ENCODE peak calls at places on chromosomes 13 and 19, in nine cellular contexts. K is esophagus muscularis mucosa; P is neuronal stem cell; F is brain pericyte; M is A172; L is HT1080; Y is amniotic stem cell; S is activated CD4-positive, alpha-beta T cell treated with anti-CD3 and anti-CD28 coated beads for 48 hours; D is spleen. A is an unnamed sample.

GRCh38 chr13:110705826-110706569 is at the start of gene CARS2:
- DNase-seq in K (peak), Y (peak), F (peak), S (peak), M (peak), P (peak), L (peak), D (peak), A (peak)

GRCh38 chr19:15331419-15332310 is 674 bp downstream of the BRD4 start:
- DNase-seq in Y (no peak), M (no peak), F (no peak), K (no peak), P (peak), S (peak), D (peak), L (peak), A (peak)

GRCh38 chr19:16358456-16358855 is 33.8 kb downstream of the KLF2 start:
- DNase-seq in K (no peak), P (no peak), M (no peak), Y (no peak), S (no peak), F (no peak), L (no peak), D (no peak), A (no peak)

GRCh38 chr19:49855676-49856573 is 5.0 kb downstream of the PTOV1 start:
- DNase-seq in K (no peak), F (no peak), M (no peak), S (no peak), P (no peak), Y (no peak), D (no peak), L (no peak), A (no peak)

GRCh38 chr13:35475131-35475959 is 1.1 kb downstream of the MAB21L1 start:
- DNase-seq in Y (no peak), D (peak), P (peak), S (peak), F (no peak), L (no peak), K (no peak), M (peak), A (peak)

GRCh38 chr19:30879225-30879624 is 470.0 kb downstream of the TSHZ3 start:
- DNase-seq in L (no peak), K (no peak), D (no peak), P (no peak), Y (no peak), F (no peak), S (no peak), M (no peak), A (no peak)

GRCh38 chr19:50361290-50362029 is 4.0 kb downstream of the NAPSA start:
- DNase-seq in S (peak), P (no peak), K (no peak), D (no peak), Y (no peak), M (no peak), L (no peak), F (no peak), A (peak)

GRCh38 chr19:43675269-43675879 is 5.4 kb upstream of the PLAUR start:
- DNase-seq in F (no peak), Y (no peak), M (peak), D (no peak), K (no peak), S (peak), P (no peak), L (peak), A (peak)

GRCh38 chr13:50229935-50230334 is 214.7 kb downstream of the KCNRG start:
- DNase-seq in K (no peak), L (no peak), Y (no peak), F (no peak), P (no peak), D (no peak), M (no peak), S (no peak), A (no peak)

GRCh38 chr13:23667750-23668149 is 97.5 kb downstream of the TNFRSF19 start:
- DNase-seq in F (no peak), S (no peak), L (no peak), D (no peak), K (no peak), P (no peak), Y (no peak), M (no peak), A (no peak)

GRCh38 chr19:51026554-51026831 is at the start of gene KLK11:
- DNase-seq in K (no peak), D (no peak), L (no peak), Y (no peak), M (no peak), P (no peak), F (no peak), S (no peak), A (no peak)

GRCh38 chr19:39833160-39833463 is 850 bp downstream of the DYRK1B start:
- DNase-seq in S (no peak), L (no peak), K (no peak), P (no peak), D (no peak), M (no peak), Y (no peak), F (no peak), A (no peak)

GRCh38 chr13:49580980-49581680 is 4.2 kb downstream of the RCBTB1 start:
- DNase-seq in M (no peak), K (no peak), D (no peak), P (no peak), L (no peak), S (no peak), Y (no peak), F (no peak), A (no peak)

GRCh38 chr13:42497798-42498197 is 76.2 kb upstream of the TNFSF11 start:
- DNase-seq in L (peak), S (peak), K (no peak), M (peak), F (no peak), D (no peak), Y (no peak), P (no peak), A (peak)

GRCh38 chr19:51158474-51159129 is 16.5 kb downstream of the SIGLEC7 start:
- DNase-seq in P (peak), L (peak), Y (no peak), F (no peak), D (peak), S (peak), K (no peak), M (peak), A (peak)

GRCh38 chr19:54959840-54960239 is 6.3 kb upstream of the NLRP2 start:
- DNase-seq in L (no peak), Y (no peak), M (no peak), K (no peak), F (no peak), P (no peak), D (no peak), S (no peak), A (no peak)

GRCh38 chr19:9883231-9883758 is 48.2 kb downstream of the PIN1 start:
- DNase-seq in P (peak), F (no peak), D (no peak), Y (no peak), S (no peak), K (no peak), M (no peak), L (no peak), A (no peak)

GRCh38 chr19:54460230-54461005 is 3.2 kb downstream of the LENG9 start:
- DNase-seq in L (no peak), F (no peak), P (no peak), Y (no peak), M (no peak), K (no peak), D (peak), S (no peak), A (no peak)

GRCh38 chr13:104466016-104466415 is 1399.8 kb upstream of the SLC10A2 start:
- DNase-seq in K (no peak), Y (no peak), P (no peak), D (no peak), L (no peak), S (no peak), M (no peak), F (no peak), A (no peak)

GRCh38 chr19:18122424-18122823 is 24.8 kb downstream of the MAST3 start:
- DNase-seq in M (no peak), F (no peak), P (no peak), S (no peak), Y (no peak), L (no peak), K (no peak), D (no peak), A (no peak)

GRCh38 chr13:26785845-26786630 is 25.5 kb upstream of the GPR12 start:
- DNase-seq in F (no peak), S (peak), P (no peak), K (no peak), Y (no peak), M (peak), L (peak), D (peak), A (peak)

GRCh38 chr19:14674764-14675163 is at the start of gene ADGRE3:
- DNase-seq in F (no peak), S (no peak), L (no peak), D (no peak), K (no peak), M (no peak), Y (no peak), P (no peak), A (no peak)

GRCh38 chr13:69092615-69093322 is 1014.9 kb upstream of the ATXN8OS start:
- DNase-seq in F (no peak), Y (no peak), S (no peak), P (no peak), L (no peak), M (no peak), K (no peak), D (no peak), A (no peak)

GRCh38 chr13:72920097-72920496 is 138.2 kb downstream of the PIBF1 start:
- DNase-seq in K (no peak), P (no peak), F (no peak), L (no peak), D (no peak), M (no peak), Y (no peak), S (no peak), A (no peak)

GRCh38 chr19:10724573-10725071 is 6.7 kb downstream of the DNM2 start:
- DNase-seq in D (no peak), S (no peak), K (no peak), P (no peak), F (no peak), L (no peak), M (no peak), Y (peak), A (no peak)

GRCh38 chr13:113906566-113906965 is 42.7 kb upstream of the GAS6 start:
- DNase-seq in S (no peak), L (peak), P (no peak), D (peak), F (no peak), K (peak), Y (no peak), M (peak), A (peak)

GRCh38 chr13:20825476-20825875 is 51.7 kb upstream of the EEF1AKMT1 start:
- DNase-seq in L (no peak), F (no peak), Y (no peak), S (no peak), K (no peak), P (no peak), D (no peak), M (peak), A (no peak)

GRCh38 chr13:77113496-77113895 is 86.5 kb upstream of the FBXL3 start:
- DNase-seq in P (no peak), F (no peak), Y (no peak), M (peak), D (no peak), L (no peak), S (no peak), K (no peak), A (no peak)

GRCh38 chr19:38913958-38914357 is 2.0 kb upstream of the CCER2 start:
- DNase-seq in Y (no peak), P (no peak), M (no peak), S (no peak), D (peak), L (no peak), K (no peak), F (no peak), A (no peak)

GRCh38 chr13:66618702-66619101 is 611.4 kb downstream of the PCDH9 start:
- DNase-seq in D (no peak), L (peak), Y (peak), M (peak), F (no peak), P (no peak), K (no peak), S (no peak), A (no peak)

GRCh38 chr13:82688400-82688999 is 1193.8 kb downstream of the SLITRK1 start:
- DNase-seq in Y (no peak), D (no peak), F (no peak), L (peak), P (no peak), K (no peak), S (no peak), M (peak), A (no peak)

GRCh38 chr19:16461630-16462051 is 10.1 kb downstream of the EPS15L1 start:
- DNase-seq in L (no peak), Y (no peak), F (no peak), K (no peak), P (no peak), D (no peak), S (no peak), M (no peak), A (no peak)

GRCh38 chr19:33437351-33438015 is 64.0 kb downstream of the CEBPG start:
- DNase-seq in D (peak), M (no peak), L (no peak), S (no peak), F (no peak), K (no peak), Y (no peak), P (no peak), A (no peak)

GRCh38 chr13:41788552-41788951 is 172.4 kb downstream of the VWA8 start:
- DNase-seq in F (no peak), M (no peak), K (no peak), L (no peak), P (no peak), D (no peak), S (no peak), Y (no peak), A (no peak)

GRCh38 chr13:75226092-75226491 is 255.9 kb downstream of the TBC1D4 start:
- DNase-seq in F (no peak), Y (no peak), D (no peak), S (no peak), K (no peak), M (peak), L (peak), P (no peak), A (no peak)

GRCh38 chr13:106241974-106242373 is 293.5 kb downstream of the EFNB2 start:
- DNase-seq in M (no peak), S (no peak), L (no peak), K (no peak), P (no peak), D (no peak), Y (no peak), F (no peak), A (no peak)

GRCh38 chr19:12994701-12995595 is at the start of gene NFIX:
- DNase-seq in P (no peak), K (no peak), Y (peak), D (peak), M (no peak), S (peak), L (no peak), F (no peak), A (peak)

GRCh38 chr19:48196321-48196761 is 25.9 kb downstream of the ZSWIM9 start:
- DNase-seq in L (no peak), Y (no peak), F (no peak), K (no peak), D (no peak), M (no peak), S (no peak), P (no peak), A (no peak)

GRCh38 chr19:46192990-46193650 is 36.4 kb upstream of the IGFL1 start:
- DNase-seq in P (no peak), S (peak), M (peak), D (no peak), Y (peak), K (no peak), L (peak), F (no peak), A (peak)